ENCODE peak calls at places on chromosomes 3 and 15, in four cellular contexts. S is AG10803, M is left ventricle myocardium superior, E is NCI-H2029. G is an unnamed sample.

GRCh38 chr3:154480033-154480432 is 50.0 kb upstream of the GPR149 start:
- DNase-seq in S (no peak), M (no peak), E (no peak), G (no peak)

GRCh38 chr3:150515210-150515609 is 31.1 kb downstream of the SERP1 start:
- DNase-seq in S (no peak), M (no peak), E (no peak), G (no peak)

GRCh38 chr3:42513521-42513920 is 11.1 kb downstream of the VIPR1 start:
- DNase-seq in S (no peak), M (no peak), E (no peak), G (no peak)

GRCh38 chr3:145015243-145015642 is 1043.6 kb downstream of the DIPK2A start:
- DNase-seq in S (peak), M (no peak), E (no peak), G (peak)

GRCh38 chr15:32855942-32856341 is 138.1 kb downstream of the GREM1 start:
- DNase-seq in S (peak), M (no peak), E (no peak), G (peak)

GRCh38 chr3:194058189-194058571 is 77.8 kb upstream of the HES1 start:
- DNase-seq in S (peak), M (peak), E (peak), G (peak)

GRCh38 chr15:71649894-71650293 is 160.5 kb upstream of the NR2E3 start:
- DNase-seq in S (no peak), M (no peak), E (no peak), G (no peak)

GRCh38 chr3:193827039-193827669 is 234.1 kb downstream of the OPA1 start:
- DNase-seq in S (no peak), M (no peak), E (peak), G (no peak)

GRCh38 chr15:64861960-64862359 is 20.2 kb downstream of the PLEKHO2 start:
- DNase-seq in S (no peak), M (no peak), E (no peak), G (no peak)

GRCh38 chr3:107882881-107883280 is 207.9 kb downstream of the CD47 start:
- DNase-seq in S (no peak), M (no peak), E (no peak), G (no peak)

GRCh38 chr3:164791263-164791662 is 287.0 kb downstream of the SI start:
- DNase-seq in S (no peak), M (no peak), E (no peak), G (no peak)

GRCh38 chr3:123338620-123339061 is 110.2 kb downstream of the ADCY5 start:
- DNase-seq in S (no peak), M (peak), E (peak), G (no peak)

GRCh38 chr3:42651248-42652091 is 2.0 kb upstream of the ZBTB47 start:
- DNase-seq in S (peak), M (no peak), E (no peak), G (peak)

GRCh38 chr15:80785335-80785734 is 6.2 kb downstream of the CEMIP start:
- DNase-seq in S (no peak), M (no peak), E (no peak), G (peak)

GRCh38 chr3:107981471-107982111 is 109.2 kb downstream of the CD47 start:
- DNase-seq in S (no peak), M (peak), E (no peak), G (no peak)

GRCh38 chr15:32730677-32731654 is 13.2 kb downstream of the GREM1 start:
- DNase-seq in S (no peak), M (peak), E (peak), G (peak)

GRCh38 chr3:156158656-156159295 is 38.4 kb downstream of the KCNAB1 start:
- DNase-seq in S (no peak), M (no peak), E (no peak), G (no peak)

GRCh38 chr15:37095993-37096877 is 4.1 kb downstream of the MEIS2 start:
- DNase-seq in S (no peak), M (peak), E (no peak), G (no peak)

GRCh38 chr3:47907784-47908183 is 104.8 kb downstream of the DHX30 start:
- DNase-seq in S (no peak), M (no peak), E (no peak), G (no peak)

GRCh38 chr3:178703268-178703975 is 167.2 kb downstream of the KCNMB2 start:
- DNase-seq in S (peak), M (no peak), E (no peak), G (no peak)

GRCh38 chr3:71859128-71859519 is 74.2 kb upstream of the PROK2 start:
- DNase-seq in S (peak), M (no peak), E (peak), G (no peak)

GRCh38 chr3:133860519-133860918 is 35.2 kb downstream of the RAB6B start:
- DNase-seq in S (no peak), M (no peak), E (no peak), G (no peak)

GRCh38 chr15:69757186-69757585 is 304.6 kb downstream of the RPLP1 start:
- DNase-seq in S (no peak), M (no peak), E (no peak), G (no peak)

GRCh38 chr3:127787966-127788365 is 34.3 kb downstream of the MGLL start:
- DNase-seq in S (no peak), M (no peak), E (no peak), G (no peak)

GRCh38 chr3:11558002-11558401 is 85.7 kb downstream of the VGLL4 start:
- DNase-seq in S (peak), M (no peak), E (no peak), G (peak)

GRCh38 chr15:23565395-23566069 is at the start of gene MKRN3:
- DNase-seq in S (peak), M (peak), E (peak), G (peak)

GRCh38 chr3:62559831-62560445 is 186.6 kb upstream of the FEZF2 start:
- DNase-seq in S (peak), M (no peak), E (peak), G (peak)